ENCODE peak calls at places on chromosomes 5 and 9, in five cellular contexts. G, Y, Q, L and J are unnamed samples.

GRCh38 chr5:179313849-179314521 is 31.3 kb downstream of the ADAMTS2 start:
- DNase-seq in Y (peak; percentile 88), G (peak; percentile 78), Q (no peak), L (no peak), J (no peak)

GRCh38 chr9:680106-680505 is 161.4 kb upstream of the DMRT1 start:
- DNase-seq in Y (no peak), L (no peak), G (no peak), Q (no peak), J (no peak)

GRCh38 chr9:129570450-129571297 is 50.2 kb downstream of the C9orf50 start:
- DNase-seq in G (peak; percentile 48), Y (peak; percentile 74), L (no peak), Q (no peak), J (no peak)

GRCh38 chr9:90032296-90033029 is 427.7 kb downstream of the GADD45G start:
- DNase-seq in Y (no peak), Q (peak; percentile 64), G (no peak), L (no peak), J (no peak)

GRCh38 chr5:96048763-96049162 is 87.1 kb upstream of the ELL2 start:
- DNase-seq in L (no peak), Y (no peak), Q (no peak), G (no peak), J (no peak)

GRCh38 chr5:78699565-78700143 is 51.1 kb upstream of the LHFPL2 start:
- DNase-seq in L (no peak), Q (no peak), G (no peak), Y (no peak), J (no peak)

GRCh38 chr5:36396640-36397039 is 94.9 kb upstream of the RANBP3L start:
- DNase-seq in L (no peak), Y (no peak), Q (no peak), G (no peak), J (no peak)

GRCh38 chr5:169201597-169201996 is 99.3 kb downstream of the SLIT3 start:
- DNase-seq in Y (no peak), Q (no peak), G (no peak), L (no peak), J (no peak)

GRCh38 chr9:113621309-113621791 is 157.8 kb downstream of the RGS3 start:
- DNase-seq in L (no peak), Y (peak; percentile 84), Q (peak; percentile 87), G (peak; percentile 89), J (no peak)

GRCh38 chr5:15992918-15993317 is 186.7 kb downstream of the MARCHF11 start:
- DNase-seq in Y (no peak), Q (no peak), L (no peak), G (no peak), J (no peak)

GRCh38 chr9:77433675-77434445 is 214.3 kb downstream of the GNA14 start:
- DNase-seq in Y (peak; percentile 60), G (peak; percentile 52), L (peak; percentile 28), Q (no peak), J (peak; percentile 56)
- TF ChIP-seq CTCF in Y (peak; percentile 94), G (peak; percentile 90), L (peak; percentile 96), Q (peak; percentile 85), J (peak; percentile 72)

DNA sequence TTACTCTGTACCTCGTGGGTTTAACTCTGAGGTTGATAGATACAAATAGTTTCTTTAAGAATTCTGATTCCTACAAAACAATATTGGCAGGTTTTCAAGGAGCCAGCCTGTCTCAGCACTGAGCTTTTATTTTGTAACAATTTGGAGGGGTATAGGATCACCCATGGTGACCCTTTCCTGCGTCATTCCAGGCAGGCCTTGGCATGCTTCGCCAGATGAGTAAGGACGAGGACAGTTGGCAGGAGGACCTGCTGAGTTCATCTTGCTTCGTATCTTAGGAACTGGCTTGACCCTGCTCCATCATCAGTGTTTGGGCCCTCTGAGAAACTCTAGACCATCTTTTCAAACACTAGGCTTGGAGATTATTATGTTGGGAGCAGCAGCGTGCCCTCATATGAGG is 17.9 kb downstream of the ZNF462 start:
- DNase-seq in L (no peak), G (no peak), Q (no peak), Y (no peak), J (no peak)
- TF ChIP-seq CTCF in L (no peak), G (no peak), Q (no peak), Y (no peak), J (no peak)

GRCh38 chr5:77211013-77211690 is 672 bp downstream of the PDE8B start:
- DNase-seq in Y (no peak), Q (no peak), L (no peak), G (no peak), J (peak; percentile 40)

GRCh38 chr5:77209495-77210090 is 887 bp upstream of the PDE8B start:
- DNase-seq in G (no peak), L (no peak), Q (no peak), Y (no peak), J (no peak)

GRCh38 chr5:77211691-77212047 is 1.2 kb downstream of the PDE8B start:
- DNase-seq in Y (no peak), L (no peak), G (no peak), Q (no peak), J (no peak)

GRCh38 chr5:77208507-77209163 is 1.8 kb upstream of the PDE8B start:
- DNase-seq in Y (no peak), L (no peak), G (no peak), Q (no peak), J (no peak)

GRCh38 chr5:77210091-77211012 is at the start of gene PDE8B:
- DNase-seq in G (no peak), L (no peak), Y (no peak), Q (no peak), J (peak; percentile 49)
- TF ChIP-seq CTCF in G (no peak), L (no peak), Y (no peak), Q (no peak), J (no peak)

DNA sequence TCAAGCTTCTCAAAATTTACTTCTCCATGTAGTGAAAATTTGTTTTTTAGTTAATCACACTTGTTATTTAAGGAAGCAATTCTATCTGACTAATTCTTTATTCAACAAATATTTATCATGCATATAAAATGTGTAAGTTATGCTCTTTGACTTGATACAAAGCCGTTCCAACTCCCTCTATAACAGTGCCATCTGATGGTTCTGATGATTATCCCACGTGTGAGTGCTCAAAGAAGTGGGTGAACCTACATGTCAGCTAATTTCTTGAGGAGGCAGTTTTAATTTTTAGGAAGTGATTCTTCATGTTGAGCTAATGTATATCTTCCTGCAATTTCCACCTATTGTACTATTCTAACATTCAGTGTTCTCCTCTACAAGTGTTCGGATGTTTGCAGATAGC is 88.8 kb upstream of the BRINP1 start:
- DNase-seq in Q (no peak), G (no peak), Y (no peak), L (no peak), J (no peak)
- TF ChIP-seq CTCF in Q (no peak), G (no peak), Y (no peak), L (no peak), J (no peak)

DNA sequence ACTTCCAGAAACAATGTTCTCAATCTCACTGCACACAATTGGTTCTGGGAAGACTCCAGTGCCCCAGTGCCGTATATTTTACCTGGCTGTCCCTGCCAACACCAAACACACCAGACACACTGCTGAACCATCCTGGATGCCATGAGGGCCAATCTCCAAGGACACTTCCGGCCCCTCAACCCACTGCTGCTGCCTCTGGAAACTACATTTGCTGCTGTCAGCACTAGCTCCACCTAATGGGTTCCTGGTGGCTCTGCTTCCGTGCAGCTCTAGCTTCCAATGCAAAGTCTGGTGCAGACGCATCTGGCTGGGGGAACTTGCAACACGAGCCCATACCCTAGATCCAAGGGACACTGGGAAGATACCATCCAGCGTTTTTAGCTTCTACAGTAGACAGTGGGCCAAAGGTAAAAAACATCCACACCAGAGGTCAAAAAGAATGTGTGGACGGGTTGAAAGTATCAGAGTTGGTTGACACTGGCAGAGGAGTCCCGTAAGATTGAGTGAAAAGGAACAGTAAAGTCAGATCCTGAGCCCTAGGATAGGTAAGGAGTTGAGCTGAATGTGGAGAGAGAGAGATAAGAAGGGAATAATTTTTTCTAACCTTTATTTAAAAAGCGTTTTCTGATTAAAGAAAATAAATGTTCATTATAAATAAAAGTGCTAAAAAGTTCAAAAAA is 99.7 kb upstream of the KIF2A start:
- DNase-seq in G (no peak), L (no peak), Y (no peak), Q (no peak), J (no peak)
- TF ChIP-seq CTCF in G (no peak), L (peak; percentile 27), Y (no peak), Q (no peak), J (no peak)

DNA sequence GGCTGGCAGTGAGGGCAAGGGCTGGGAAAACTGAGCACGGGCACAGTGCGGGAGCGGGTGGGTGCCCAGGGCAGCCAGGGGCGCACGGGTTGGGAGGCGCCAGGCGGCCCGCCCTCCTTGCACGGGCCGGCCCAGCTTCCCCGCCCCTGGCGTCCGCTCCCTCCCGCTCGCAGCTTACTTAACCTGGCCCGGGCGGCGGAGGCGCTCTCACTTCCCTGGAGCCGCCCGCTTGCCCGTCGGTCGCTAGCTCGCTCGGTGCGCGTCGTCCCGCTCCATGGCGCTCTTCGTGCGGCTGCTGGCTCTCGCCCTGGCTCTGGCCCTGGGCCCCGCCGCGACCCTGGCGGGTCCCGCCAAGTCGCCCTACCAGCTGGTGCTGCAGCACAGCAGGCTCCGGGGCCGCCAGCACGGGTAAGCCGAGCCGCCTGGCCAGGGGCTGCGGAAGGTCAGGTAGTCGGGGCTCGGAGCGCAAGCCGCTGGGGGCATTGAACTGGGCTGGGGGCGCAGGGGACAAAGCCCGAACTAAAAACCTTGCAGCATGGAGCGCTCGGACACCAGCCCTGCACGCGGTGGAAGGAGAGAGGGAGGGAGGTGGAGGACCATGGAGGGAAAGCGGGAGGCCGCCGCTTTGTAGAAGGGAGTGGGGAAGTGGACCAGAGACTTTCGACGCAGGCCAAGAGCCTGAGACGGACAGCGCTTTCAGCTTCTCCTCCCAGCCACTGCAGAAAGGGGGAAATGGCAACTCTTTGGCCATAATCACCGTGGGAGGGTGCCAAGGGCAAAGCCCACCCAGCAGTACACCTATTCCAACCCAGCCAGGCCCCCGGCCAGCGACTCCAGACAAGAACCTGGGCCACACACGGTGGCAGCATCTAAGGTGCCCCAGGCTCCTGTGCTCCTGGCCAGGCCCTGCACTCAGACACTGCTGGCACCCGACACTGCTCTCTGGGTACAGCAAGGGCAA is at the start of gene TGFBI:
- DNase-seq in Y (peak; percentile 76), G (peak; percentile 81), Q (no peak), L (peak; percentile 45), J (peak; percentile 66)
- TF ChIP-seq CTCF in Y (no peak), G (no peak), Q (no peak), L (no peak), J (no peak)

DNA sequence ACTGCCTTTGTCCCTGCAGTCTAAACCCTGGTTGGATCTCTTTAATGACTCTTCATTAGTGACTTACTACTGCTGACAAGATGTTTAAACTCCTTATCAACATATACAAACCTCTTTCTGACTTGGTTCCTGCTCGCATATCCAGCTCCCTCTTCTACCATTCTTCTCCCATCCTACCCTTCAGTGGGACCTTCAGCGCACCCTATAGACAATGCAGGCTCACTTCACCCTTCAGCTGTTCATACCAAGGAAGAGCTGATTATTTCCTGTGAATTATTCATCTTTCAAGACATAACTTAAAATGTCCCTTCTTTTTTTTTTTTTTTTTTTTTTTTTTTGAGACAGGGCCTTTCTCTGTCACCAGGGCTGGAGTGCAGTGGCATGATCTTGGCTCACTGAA is 436.5 kb downstream of the KIAA0825 start:
- DNase-seq in Y (no peak), G (no peak), Q (no peak), L (no peak), J (no peak)
- TF ChIP-seq CTCF in Y (no peak), G (no peak), Q (no peak), L (peak; percentile 25), J (no peak)

DNA sequence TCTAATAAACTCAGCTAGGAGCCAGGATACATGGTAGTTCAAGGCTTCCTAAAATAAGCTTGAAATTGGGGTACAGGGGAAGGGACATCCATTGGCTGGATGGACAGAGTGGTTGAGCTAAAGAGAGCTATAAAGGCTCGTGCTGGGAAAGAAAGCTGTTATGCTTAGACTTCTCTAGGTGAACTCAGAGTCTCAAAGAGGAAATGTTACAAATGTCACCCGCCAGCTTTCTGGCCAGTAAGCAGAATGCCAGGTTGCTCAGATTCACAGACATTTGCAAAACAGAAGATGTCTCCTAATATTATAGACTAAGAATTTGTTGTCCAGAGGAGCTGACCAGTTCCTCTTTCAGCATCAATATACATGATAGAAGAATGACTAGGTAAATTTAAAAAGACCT is 30.6 kb downstream of the STOM start:
- DNase-seq in L (no peak), Q (no peak), Y (no peak), G (no peak), J (no peak)
- TF ChIP-seq CTCF in L (no peak), Q (no peak), Y (no peak), G (no peak), J (no peak)